ENCODE peak calls at places on chromosome 20, in seven cellular contexts. One of them, this sample, is unnamed.

GRCh38 chr20:61608275-61609085 is 356.4 kb downstream of the CDH4 start:
- DNase-seq in omental fat pad: no peak
- DNase-seq in bronchial epithelial cell: no peak
- DNase-seq in HFFc6: no peak
- DNase-seq in astrocyte of the spinal cord: peak; percentile 22
- DNase-seq in RWPE1: peak; percentile 64
- DNase-seq in osteocyte: no peak
- DNase-seq in this sample: no peak

GRCh38 chr20:33412484-33412838 is 11.1 kb upstream of the CDK5RAP1 start:
- DNase-seq in osteocyte: no peak
- DNase-seq in astrocyte of the spinal cord: no peak
- DNase-seq in omental fat pad: no peak
- DNase-seq in RWPE1: no peak
- DNase-seq in HFFc6: no peak
- DNase-seq in bronchial epithelial cell: no peak
- DNase-seq in this sample: no peak

GRCh38 chr20:5001174-5002076 is at the start of gene SLC23A2:
- DNase-seq in osteocyte: no peak
- DNase-seq in bronchial epithelial cell: no peak
- DNase-seq in astrocyte of the spinal cord: no peak
- DNase-seq in HFFc6: no peak
- DNase-seq in RWPE1: peak; percentile 58
- DNase-seq in omental fat pad: no peak
- DNase-seq in this sample: no peak

GRCh38 chr20:61588356-61589054 is 336.4 kb downstream of the CDH4 start:
- DNase-seq in HFFc6: peak; percentile 52
- DNase-seq in bronchial epithelial cell: no peak
- DNase-seq in omental fat pad: no peak
- DNase-seq in RWPE1: no peak
- DNase-seq in astrocyte of the spinal cord: peak; percentile 62
- DNase-seq in osteocyte: no peak
- DNase-seq in this sample: no peak

GRCh38 chr20:58625585-58625984 is 25.5 kb upstream of the STX16 start:
- DNase-seq in HFFc6: no peak
- DNase-seq in RWPE1: no peak
- DNase-seq in omental fat pad: no peak
- DNase-seq in osteocyte: no peak
- DNase-seq in bronchial epithelial cell: no peak
- DNase-seq in astrocyte of the spinal cord: no peak
- DNase-seq in this sample: no peak

GRCh38 chr20:59751075-59751711 is 146.9 kb downstream of the PHACTR3 start:
- DNase-seq in HFFc6: peak; percentile 10
- DNase-seq in astrocyte of the spinal cord: peak; percentile 5
- DNase-seq in bronchial epithelial cell: peak; percentile 25
- DNase-seq in omental fat pad: no peak
- DNase-seq in RWPE1: peak; percentile 89
- DNase-seq in osteocyte: no peak
- DNase-seq in this sample: peak; percentile 84

GRCh38 chr20:50138479-50139393 is 14.8 kb downstream of the PEDS1 start:
- DNase-seq in RWPE1: no peak
- DNase-seq in HFFc6: no peak
- DNase-seq in omental fat pad: no peak
- DNase-seq in astrocyte of the spinal cord: no peak
- DNase-seq in bronchial epithelial cell: no peak
- DNase-seq in osteocyte: no peak
- DNase-seq in this sample: no peak

GRCh38 chr20:61185841-61186601 is 66.0 kb upstream of the CDH4 start:
- DNase-seq in omental fat pad: no peak
- DNase-seq in osteocyte: peak; percentile 65
- DNase-seq in HFFc6: peak; percentile 96
- DNase-seq in astrocyte of the spinal cord: peak; percentile 94
- DNase-seq in RWPE1: peak; percentile 90
- DNase-seq in bronchial epithelial cell: peak; percentile 87
- DNase-seq in this sample: no peak

GRCh38 chr20:31687777-31688176 is 34.9 kb downstream of the BCL2L1 start:
- DNase-seq in RWPE1: no peak
- DNase-seq in omental fat pad: no peak
- DNase-seq in HFFc6: no peak
- DNase-seq in bronchial epithelial cell: no peak
- DNase-seq in osteocyte: no peak
- DNase-seq in astrocyte of the spinal cord: no peak
- DNase-seq in this sample: no peak

GRCh38 chr20:63454729-63455567 is 17.5 kb downstream of the KCNQ2 start:
- DNase-seq in osteocyte: no peak
- DNase-seq in bronchial epithelial cell: no peak
- DNase-seq in RWPE1: no peak
- DNase-seq in omental fat pad: no peak
- DNase-seq in astrocyte of the spinal cord: no peak
- DNase-seq in HFFc6: no peak
- DNase-seq in this sample: no peak

GRCh38 chr20:45861157-45862075 is 4.0 kb downstream of the ZSWIM3 start:
- DNase-seq in RWPE1: no peak
- DNase-seq in HFFc6: no peak
- DNase-seq in bronchial epithelial cell: no peak
- DNase-seq in osteocyte: no peak
- DNase-seq in omental fat pad: no peak
- DNase-seq in astrocyte of the spinal cord: no peak
- DNase-seq in this sample: no peak

GRCh38 chr20:45892049-45892816 is 1.1 kb downstream of the CTSA start:
- DNase-seq in bronchial epithelial cell: peak; percentile 45
- DNase-seq in HFFc6: peak; percentile 32
- DNase-seq in omental fat pad: no peak
- DNase-seq in astrocyte of the spinal cord: no peak
- DNase-seq in osteocyte: no peak
- DNase-seq in RWPE1: peak; percentile 66
- DNase-seq in this sample: no peak

GRCh38 chr20:51050636-51051035 is 27.7 kb upstream of the KCNG1 start:
- DNase-seq in bronchial epithelial cell: no peak
- DNase-seq in RWPE1: no peak
- DNase-seq in omental fat pad: no peak
- DNase-seq in osteocyte: no peak
- DNase-seq in HFFc6: no peak
- DNase-seq in astrocyte of the spinal cord: no peak
- DNase-seq in this sample: no peak

GRCh38 chr20:496126-496696 is 33.9 kb upstream of the TBC1D20 start:
- DNase-seq in HFFc6: no peak
- DNase-seq in astrocyte of the spinal cord: no peak
- DNase-seq in RWPE1: no peak
- DNase-seq in omental fat pad: no peak
- DNase-seq in bronchial epithelial cell: no peak
- DNase-seq in osteocyte: no peak
- DNase-seq in this sample: no peak

GRCh38 chr20:44802702-44803101 is 7.6 kb downstream of the RIMS4 start:
- DNase-seq in omental fat pad: no peak
- DNase-seq in RWPE1: no peak
- DNase-seq in osteocyte: no peak
- DNase-seq in bronchial epithelial cell: no peak
- DNase-seq in astrocyte of the spinal cord: no peak
- DNase-seq in HFFc6: no peak
- DNase-seq in this sample: no peak

GRCh38 chr20:60034231-60035110 is 76.2 kb downstream of the CDH26 start:
- DNase-seq in osteocyte: peak; percentile 78
- DNase-seq in omental fat pad: no peak
- DNase-seq in RWPE1: no peak
- DNase-seq in astrocyte of the spinal cord: no peak
- DNase-seq in HFFc6: no peak
- DNase-seq in bronchial epithelial cell: no peak
- DNase-seq in this sample: no peak

GRCh38 chr20:41055679-41056078 is 27.1 kb downstream of the TOP1 start:
- DNase-seq in osteocyte: no peak
- DNase-seq in astrocyte of the spinal cord: no peak
- DNase-seq in omental fat pad: no peak
- DNase-seq in bronchial epithelial cell: no peak
- DNase-seq in HFFc6: no peak
- DNase-seq in RWPE1: no peak
- DNase-seq in this sample: no peak

GRCh38 chr20:31543966-31544598 is 29.8 kb downstream of the HM13 start:
- DNase-seq in omental fat pad: no peak
- DNase-seq in osteocyte: no peak
- DNase-seq in bronchial epithelial cell: peak; percentile 72
- DNase-seq in astrocyte of the spinal cord: peak; percentile 91
- DNase-seq in HFFc6: peak; percentile 97
- DNase-seq in RWPE1: peak; percentile 72
- DNase-seq in this sample: no peak

GRCh38 chr20:60063739-60064138 is 105.5 kb downstream of the CDH26 start:
- DNase-seq in astrocyte of the spinal cord: no peak
- DNase-seq in HFFc6: no peak
- DNase-seq in osteocyte: no peak
- DNase-seq in omental fat pad: no peak
- DNase-seq in bronchial epithelial cell: no peak
- DNase-seq in RWPE1: no peak
- DNase-seq in this sample: no peak

GRCh38 chr20:16260911-16261310 is 312.3 kb downstream of the KIF16B start:
- DNase-seq in astrocyte of the spinal cord: peak; percentile 72
- DNase-seq in bronchial epithelial cell: no peak
- DNase-seq in RWPE1: no peak
- DNase-seq in osteocyte: no peak
- DNase-seq in omental fat pad: no peak
- DNase-seq in HFFc6: no peak
- DNase-seq in this sample: no peak

GRCh38 chr20:32067234-32067821 is 15.3 kb downstream of the HCK start:
- DNase-seq in RWPE1: no peak
- DNase-seq in omental fat pad: no peak
- DNase-seq in HFFc6: peak; percentile 96
- DNase-seq in astrocyte of the spinal cord: peak; percentile 47
- DNase-seq in bronchial epithelial cell: peak; percentile 4
- DNase-seq in osteocyte: no peak
- DNase-seq in this sample: no peak

GRCh38 chr20:18739785-18740184 is 73.8 kb upstream of the SCP2D1 start:
- DNase-seq in bronchial epithelial cell: no peak
- DNase-seq in osteocyte: no peak
- DNase-seq in omental fat pad: no peak
- DNase-seq in astrocyte of the spinal cord: peak; percentile 92
- DNase-seq in HFFc6: peak; percentile 70
- DNase-seq in RWPE1: no peak
- DNase-seq in this sample: no peak

GRCh38 chr20:3749689-3750639 is 17.5 kb downstream of the HSPA12B start:
- DNase-seq in omental fat pad: no peak
- DNase-seq in astrocyte of the spinal cord: no peak
- DNase-seq in RWPE1: peak; percentile 61
- DNase-seq in bronchial epithelial cell: no peak
- DNase-seq in HFFc6: no peak
- DNase-seq in osteocyte: no peak
- DNase-seq in this sample: no peak

GRCh38 chr20:47535994-47536393 is 34.3 kb downstream of the NCOA3 start:
- DNase-seq in osteocyte: no peak
- DNase-seq in HFFc6: no peak
- DNase-seq in astrocyte of the spinal cord: no peak
- DNase-seq in omental fat pad: no peak
- DNase-seq in bronchial epithelial cell: no peak
- DNase-seq in RWPE1: no peak
- DNase-seq in this sample: no peak

GRCh38 chr20:47533518-47534062 is 31.9 kb downstream of the NCOA3 start:
- DNase-seq in HFFc6: no peak
- DNase-seq in astrocyte of the spinal cord: no peak
- DNase-seq in osteocyte: no peak
- DNase-seq in bronchial epithelial cell: no peak
- DNase-seq in omental fat pad: no peak
- DNase-seq in RWPE1: no peak
- DNase-seq in this sample: no peak

GRCh38 chr20:47534405-47534804 is 32.7 kb downstream of the NCOA3 start:
- DNase-seq in RWPE1: no peak
- DNase-seq in astrocyte of the spinal cord: no peak
- DNase-seq in bronchial epithelial cell: no peak
- DNase-seq in osteocyte: no peak
- DNase-seq in omental fat pad: no peak
- DNase-seq in HFFc6: no peak
- DNase-seq in this sample: no peak

GRCh38 chr20:47532002-47532401 is 30.3 kb downstream of the NCOA3 start:
- DNase-seq in bronchial epithelial cell: no peak
- DNase-seq in osteocyte: no peak
- DNase-seq in HFFc6: no peak
- DNase-seq in omental fat pad: no peak
- DNase-seq in astrocyte of the spinal cord: no peak
- DNase-seq in RWPE1: no peak
- DNase-seq in this sample: no peak

DNA sequence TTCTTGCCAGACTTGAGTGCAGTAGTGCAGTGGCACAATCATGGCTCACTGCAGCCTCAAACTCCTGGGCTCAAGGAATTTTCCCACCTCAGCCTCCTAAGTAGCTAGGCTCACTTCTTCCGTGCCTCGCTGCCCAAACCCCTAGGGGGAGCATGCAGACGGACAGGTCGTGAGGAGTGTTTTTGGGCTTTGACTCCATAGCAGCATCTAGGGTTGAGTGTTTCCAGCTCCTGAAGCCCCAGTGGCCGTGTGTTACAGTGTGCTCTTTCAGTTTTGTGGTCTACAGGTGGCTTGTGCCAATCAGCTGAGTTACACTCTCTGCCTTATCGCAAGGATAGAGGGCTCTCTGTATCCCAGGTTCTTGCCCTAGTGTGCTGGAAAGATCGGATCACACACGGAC is 33.4 kb downstream of the NCOA3 start:
- DNase-seq in omental fat pad: no peak
- DNase-seq in osteocyte: no peak
- DNase-seq in HFFc6: no peak
- DNase-seq in astrocyte of the spinal cord: no peak
- DNase-seq in bronchial epithelial cell: no peak
- DNase-seq in RWPE1: no peak
- DNase-seq in this sample: no peak
- TF ChIP-seq CTCF in omental fat pad: no peak
- TF ChIP-seq CTCF in osteocyte: no peak
- TF ChIP-seq CTCF in HFFc6: peak; percentile 36
- TF ChIP-seq CTCF in astrocyte of the spinal cord: peak; percentile 28
- TF ChIP-seq CTCF in bronchial epithelial cell: no peak
- TF ChIP-seq CTCF in RWPE1: no peak
- TF ChIP-seq CTCF in this sample: peak; percentile 47

DNA sequence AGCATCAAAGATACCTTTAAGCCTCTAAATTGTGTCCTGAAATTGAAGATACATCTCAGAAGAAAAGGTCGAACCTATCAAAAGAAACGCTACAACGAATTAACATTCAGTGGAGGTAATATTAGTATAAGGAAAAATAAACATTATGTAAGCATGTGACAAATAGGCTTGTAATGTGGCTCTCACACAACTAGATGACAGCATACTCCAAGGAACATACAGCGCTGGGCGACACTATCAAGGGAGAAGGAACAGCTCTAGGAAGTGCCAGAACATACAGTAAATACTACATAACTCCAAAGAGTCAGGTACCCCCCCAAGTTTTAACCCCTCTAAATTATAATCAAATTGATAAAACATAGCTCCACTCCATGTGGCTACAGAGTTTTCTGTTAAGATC is 103.5 kb downstream of the LAMP5 start:
- DNase-seq in bronchial epithelial cell: peak; percentile 70
- DNase-seq in RWPE1: peak; percentile 36
- DNase-seq in omental fat pad: no peak
- DNase-seq in osteocyte: no peak
- DNase-seq in astrocyte of the spinal cord: peak; percentile 27
- DNase-seq in HFFc6: peak; percentile 5
- DNase-seq in this sample: no peak
- TF ChIP-seq CTCF in bronchial epithelial cell: peak; percentile 60
- TF ChIP-seq CTCF in RWPE1: peak; percentile 53
- TF ChIP-seq CTCF in omental fat pad: no peak
- TF ChIP-seq CTCF in osteocyte: peak; percentile 42
- TF ChIP-seq CTCF in astrocyte of the spinal cord: peak; percentile 28
- TF ChIP-seq CTCF in HFFc6: peak; percentile 31
- TF ChIP-seq CTCF in this sample: peak; percentile 67

GRCh38 chr20:54649511-54649962 is 174.1 kb downstream of the DOK5 start:
- DNase-seq in RWPE1: peak; percentile 78
- DNase-seq in omental fat pad: peak; percentile 83
- DNase-seq in osteocyte: peak; percentile 88
- DNase-seq in bronchial epithelial cell: peak; percentile 77
- DNase-seq in HFFc6: peak; percentile 62
- DNase-seq in astrocyte of the spinal cord: peak; percentile 68
- DNase-seq in this sample: peak; percentile 84
- TF ChIP-seq CTCF in RWPE1: peak; percentile 96
- TF ChIP-seq CTCF in omental fat pad: no peak
- TF ChIP-seq CTCF in osteocyte: peak; percentile 85
- TF ChIP-seq CTCF in bronchial epithelial cell: peak; percentile 78
- TF ChIP-seq CTCF in HFFc6: peak; percentile 91
- TF ChIP-seq CTCF in astrocyte of the spinal cord: peak; percentile 87
- TF ChIP-seq CTCF in this sample: peak; percentile 93

GRCh38 chr20:25297141-25297905 is 49.4 kb downstream of the PYGB start:
- DNase-seq in HFFc6: no peak
- DNase-seq in astrocyte of the spinal cord: no peak
- DNase-seq in bronchial epithelial cell: no peak
- DNase-seq in osteocyte: no peak
- DNase-seq in RWPE1: no peak
- DNase-seq in omental fat pad: no peak
- DNase-seq in this sample: no peak
- TF ChIP-seq CTCF in HFFc6: no peak
- TF ChIP-seq CTCF in astrocyte of the spinal cord: no peak
- TF ChIP-seq CTCF in bronchial epithelial cell: no peak
- TF ChIP-seq CTCF in osteocyte: no peak
- TF ChIP-seq CTCF in RWPE1: no peak
- TF ChIP-seq CTCF in omental fat pad: no peak
- TF ChIP-seq CTCF in this sample: no peak

This sample was measured in type B pancreatic cell.